ENCODE peak calls at places on chromosomes 2 and 18, in six cellular contexts. W is AG04450, X is fibroblast of pulmonary artery, A is left ventricle myocardium inferior, K is cardiac fibroblast, E is transverse colon. G is an unnamed sample.
A peak's percentile ranks its signal among the peaks of the same experiment; 100 is the strongest.

GRCh38 chr18:44894011-44894410 is 213.3 kb downstream of the SETBP1 start:
- DNase-seq in X (no peak), K (no peak), A (no peak), W (no peak), E (no peak), G (no peak)

GRCh38 chr2:9158786-9159779 is 47.5 kb upstream of the ASAP2 start:
- DNase-seq in A (no peak), E (no peak), X (no peak), K (peak; percentile 62), W (no peak), G (no peak)

GRCh38 chr2:79369127-79369526 is 143.7 kb upstream of the CTNNA2 start:
- DNase-seq in E (no peak), A (no peak), X (no peak), K (no peak), W (no peak), G (no peak)

GRCh38 chr2:128524183-128524582 is 205.5 kb upstream of the HS6ST1 start:
- DNase-seq in K (no peak), X (no peak), E (no peak), W (no peak), A (no peak), G (no peak)

GRCh38 chr2:12764075-12764722 is 47.5 kb downstream of the TRIB2 start:
- DNase-seq in W (no peak), E (no peak), K (peak; percentile 71), X (peak; percentile 39), A (no peak), G (no peak)

GRCh38 chr2:46434851-46435273 is 44.5 kb upstream of the TMEM247 start:
- DNase-seq in W (peak; percentile 94), E (no peak), K (no peak), A (no peak), X (peak; percentile 30), G (no peak)

GRCh38 chr2:174641168-174641567 is 43.6 kb upstream of the WIPF1 start:
- DNase-seq in K (no peak), X (no peak), A (no peak), W (no peak), E (no peak), G (no peak)

GRCh38 chr2:176001281-176001902 is 675 bp downstream of the LNPK start:
- DNase-seq in X (peak; percentile 50), E (peak; percentile 51), A (peak; percentile 24), K (peak; percentile 66), W (no peak), G (peak; percentile 83)

GRCh38 chr2:9554841-9555337 is 741 bp downstream of the ADAM17 start:
- DNase-seq in X (peak; percentile 96), K (peak; percentile 89), W (peak; percentile 59), A (no peak), E (peak; percentile 31), G (no peak)

GRCh38 chr18:57164401-57164800 is 17.5 kb downstream of the BOD1L2 start:
- DNase-seq in A (no peak), E (no peak), X (no peak), K (no peak), W (no peak), G (no peak)

GRCh38 chr2:160498147-160498546 is 4.5 kb upstream of the RBMS1 start:
- DNase-seq in W (no peak), X (no peak), E (no peak), A (no peak), K (no peak), G (no peak)

GRCh38 chr2:200422071-200422470 is 87.8 kb downstream of the KCTD18 start:
- DNase-seq in X (no peak), K (no peak), A (no peak), E (no peak), W (no peak), G (no peak)

GRCh38 chr18:13161276-13161899 is 57.2 kb upstream of the LDLRAD4 start:
- DNase-seq in K (no peak), A (no peak), E (no peak), X (no peak), W (no peak), G (no peak)

GRCh38 chr2:209566250-209566649 is 142.4 kb downstream of the MAP2 start:
- DNase-seq in A (no peak), E (no peak), X (no peak), W (no peak), K (no peak), G (no peak)

GRCh38 chr2:117646872-117647271 is 167.6 kb upstream of the DDX18 start:
- DNase-seq in W (no peak), K (no peak), A (no peak), X (no peak), E (no peak), G (no peak)

GRCh38 chr2:173327421-173327820 is 27.3 kb upstream of the CDCA7 start:
- DNase-seq in A (no peak), K (no peak), E (no peak), X (no peak), W (no peak), G (no peak)

GRCh38 chr2:238857929-238858328 is 10.0 kb downstream of the TWIST2 start:
- DNase-seq in K (no peak), W (no peak), E (no peak), X (no peak), A (no peak), G (no peak)

DNA sequence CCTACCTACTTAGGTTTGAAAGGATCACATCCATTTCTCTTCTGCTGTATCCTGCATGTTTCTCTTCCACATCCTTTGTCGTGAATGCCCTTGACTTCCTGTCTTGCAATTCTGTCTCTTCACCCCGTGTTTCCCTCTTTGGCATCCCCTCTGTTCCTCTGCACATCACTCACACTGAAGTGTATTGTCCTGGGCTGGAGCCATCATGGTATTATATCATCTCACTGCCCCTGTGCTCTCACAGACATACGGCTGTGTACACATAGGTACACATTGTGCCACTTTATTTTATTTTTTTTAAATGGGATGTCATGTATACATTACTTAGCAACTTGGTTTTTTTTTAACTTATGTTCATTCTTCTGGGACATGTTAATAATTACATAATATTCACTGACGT is 291.6 kb downstream of the ALPK2 start:
- DNase-seq in X (no peak), K (no peak), W (no peak), E (no peak), A (no peak), G (no peak)
- TF ChIP-seq CTCF in X (no peak), K (no peak), W (no peak), E (no peak), A (no peak), G (no peak)

GRCh38 chr18:5895886-5896740 is 791 bp upstream of the TMEM200C start:
- DNase-seq in A (peak; percentile 18), E (no peak), W (no peak), X (no peak), K (no peak), G (peak; percentile 39)
- H3K4me3 ChIP-seq in A (peak overlapping the region; percentile 64), E (peak overlapping the region; percentile 21), W (peak overlapping the region; percentile 74), X (no peak overlapping the region), K (no peak overlapping the region), G (peak overlapping the region; percentile 19)

DNA sequence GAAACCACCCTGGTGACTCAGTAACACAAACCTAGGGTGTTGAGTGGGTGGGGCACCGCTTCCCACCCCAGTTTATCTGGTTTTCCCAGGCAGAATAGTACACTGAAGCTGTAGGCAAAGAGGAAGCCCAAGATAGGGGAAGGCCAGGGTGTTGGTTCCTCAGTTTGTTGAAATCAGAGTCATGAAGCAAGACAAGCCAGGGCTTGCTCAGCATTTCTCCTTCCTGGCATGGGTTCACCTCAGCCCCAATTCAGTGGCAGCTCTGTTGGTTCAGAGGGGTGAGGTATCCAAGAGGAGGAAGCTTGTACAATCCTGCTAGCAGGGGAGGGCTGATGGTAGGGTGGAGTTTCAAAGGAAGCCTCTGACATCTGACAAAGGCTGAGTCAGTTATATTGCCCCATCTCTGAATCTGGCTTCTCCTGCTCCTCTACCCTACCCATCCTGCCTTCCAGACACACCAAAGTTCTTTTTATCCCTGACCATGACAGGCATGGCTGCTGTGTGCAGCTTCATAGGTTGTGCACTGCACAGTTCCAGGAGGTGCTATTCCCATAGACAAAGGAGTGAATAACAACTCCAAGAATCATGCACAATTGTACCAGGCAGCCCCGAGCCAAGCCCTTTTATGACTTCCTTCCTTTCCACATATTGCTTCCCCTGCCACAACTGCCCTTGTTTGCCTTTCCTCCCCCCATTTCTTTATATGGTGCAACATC is 24.9 kb upstream of the RAB10 start:
- DNase-seq in W (peak; percentile 30), X (peak; percentile 94), K (peak; percentile 94), A (peak; percentile 44), E (peak; percentile 72), G (peak; percentile 87)
- TF ChIP-seq CTCF in W (no peak), X (no peak), K (no peak), A (no peak), E (no peak), G (no peak)

GRCh38 chr2:142781146-142781545 is 96.3 kb upstream of the KYNU start:
- DNase-seq in E (no peak), W (no peak), K (no peak), A (no peak), X (no peak), G (no peak)
- H3K4me3 ChIP-seq in E (no peak overlapping the region), W (no peak overlapping the region), K (no peak overlapping the region), A (no peak overlapping the region), X (no peak overlapping the region), G (no peak overlapping the region)

GRCh38 chr2:84631047-84631446 is 114.7 kb downstream of the DNAH6 start:
- DNase-seq in K (peak; percentile 61), X (peak; percentile 59), W (peak; percentile 16), A (no peak), E (no peak), G (no peak)
- TF ChIP-seq CTCF in K (peak; percentile 60), X (peak; percentile 58), W (peak; percentile 66), A (peak; percentile 64), E (peak; percentile 51), G (peak; percentile 40)

GRCh38 chr18:24378598-24378997 is 19.0 kb downstream of the OSBPL1A start:
- DNase-seq in W (no peak), X (no peak), A (no peak), E (no peak), K (no peak), G (no peak)

GRCh38 chr18:24381126-24381525 is 16.5 kb downstream of the OSBPL1A start:
- DNase-seq in K (no peak), E (no peak), W (no peak), X (no peak), A (no peak), G (no peak)

DNA sequence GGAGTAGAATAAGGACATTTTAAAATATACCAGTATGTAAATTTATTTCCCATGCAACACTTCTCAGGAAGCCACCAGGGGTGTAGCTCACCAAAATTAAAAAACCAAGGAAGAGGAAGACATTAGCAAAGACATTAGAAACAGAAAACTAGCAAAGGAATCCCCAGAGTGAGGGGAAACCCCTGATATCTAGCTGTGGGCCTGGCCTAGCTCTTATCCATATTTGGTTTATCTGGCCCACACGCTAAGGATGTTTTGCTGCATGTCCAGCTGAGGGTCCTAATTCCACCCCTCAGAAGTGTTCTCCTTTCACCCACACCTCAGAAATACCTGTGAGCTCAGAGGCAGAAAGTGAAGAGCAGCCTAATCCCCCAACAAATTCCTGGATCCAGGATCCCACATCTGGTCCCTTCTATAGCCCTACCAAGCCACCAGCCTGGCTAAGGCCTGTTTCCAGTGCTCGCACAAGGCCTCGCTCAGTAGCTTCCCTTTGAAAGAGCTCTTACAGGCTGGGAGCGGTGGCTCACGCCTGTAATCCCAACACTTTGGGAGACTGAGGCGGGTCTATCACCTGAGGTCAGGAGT is 17.4 kb downstream of the OSBPL1A start:
- DNase-seq in X (no peak), E (no peak), K (no peak), W (no peak), A (no peak), G (no peak)
- H3K4me3 ChIP-seq in X (no peak overlapping the region), E (no peak overlapping the region), K (no peak overlapping the region), W (no peak overlapping the region), A (no peak overlapping the region), G (no peak overlapping the region)

G was measured in left lung.